ENCODE peak calls at places on chromosome X, in six cellular contexts. T, I, K, D, Y and H are unnamed samples.

GRCh38 chrX:14916017-14916674 is 42.9 kb downstream of the MOSPD2 start:
- DNase-seq in T (peak), D (no peak), Y (no peak), I (no peak), K (no peak), H (peak)

GRCh38 chrX:16946971-16947562 is 609 bp downstream of the REPS2 start:
- DNase-seq in D (no peak), Y (peak), T (no peak), K (peak), I (peak), H (no peak)

GRCh38 chrX:130025256-130025655 is 42.8 kb downstream of the BCORL1 start:
- DNase-seq in I (no peak), D (no peak), K (no peak), Y (no peak), T (no peak), H (no peak)

GRCh38 chrX:41984628-41985027 is 61.3 kb upstream of the CASK start:
- DNase-seq in Y (peak), K (no peak), T (peak), I (no peak), D (no peak), H (no peak)

GRCh38 chrX:103831342-103831802 is 685 bp downstream of the RAB9B start:
- DNase-seq in Y (no peak), T (no peak), K (peak), I (no peak), D (no peak), H (no peak)

GRCh38 chrX:29488919-29489318 is 726.4 kb upstream of the MAGEB2 start:
- DNase-seq in K (no peak), I (no peak), D (no peak), Y (no peak), T (no peak), H (no peak)

GRCh38 chrX:118074086-118074485 is 42.5 kb downstream of the KLHL13 start:
- DNase-seq in K (no peak), Y (no peak), D (no peak), T (no peak), I (no peak), H (no peak)

GRCh38 chrX:20221902-20222301 is 44.8 kb downstream of the RPS6KA3 start:
- DNase-seq in D (no peak), K (peak), T (peak), Y (no peak), I (no peak), H (no peak)

GRCh38 chrX:132489256-132490085 is 633 bp upstream of the MBNL3 start:
- DNase-seq in Y (peak), K (peak), I (peak), D (peak), T (peak), H (no peak)

GRCh38 chrX:24879679-24880078 is 136.1 kb downstream of the ARX start:
- DNase-seq in D (no peak), T (no peak), K (no peak), Y (no peak), I (no peak), H (no peak)

GRCh38 chrX:88828011-88828410 is 81.0 kb downstream of the CPXCR1 start:
- DNase-seq in T (no peak), D (no peak), Y (no peak), K (no peak), I (no peak), H (no peak)

GRCh38 chrX:49184294-49185061 is 1.7 kb downstream of the PRICKLE3 start:
- DNase-seq in D (peak), I (peak), K (peak), T (peak), Y (peak), H (peak)

GRCh38 chrX:147917700-147918694 is 6.3 kb downstream of the FMR1 start:
- DNase-seq in I (no peak), D (no peak), K (peak), T (peak), Y (no peak), H (no peak)

GRCh38 chrX:150649096-150649870 is 43.9 kb upstream of the MTMR1 start:
- DNase-seq in Y (no peak), I (no peak), D (peak), K (no peak), T (peak), H (no peak)

GRCh38 chrX:82813671-82814078 is 694.4 kb upstream of the POU3F4 start:
- DNase-seq in T (peak), I (no peak), Y (no peak), D (no peak), K (no peak), H (peak)